ENCODE peak calls at places on chromosome 11, in nine cellular contexts. One of them, this sample, is unnamed.
A peak's percentile ranks its signal among the peaks of the same experiment; 100 is the strongest.

GRCh38 chr11:29300441-29300840 is 716.4 kb downstream of the KCNA4 start:
- DNase-seq in ACHN: no peak
- DNase-seq in stimulated activated CD4-positive, alpha-beta T cell treated with anti-CD3 and anti-CD28 coated beads, Interleukin-4, amount 100 ng/mL, for 1 hour: no peak
- DNase-seq in AG09309: no peak
- DNase-seq in mucosa of gallbladder: no peak
- DNase-seq in NCI-H2081: no peak
- DNase-seq in anterior cingulate cortex: no peak
- DNase-seq in fibroblast of mammary gland: peak; percentile 74
- DNase-seq in NCI-H1092 treated with DMSO at 0.1 percent for 48 hours: no peak
- DNase-seq in this sample: peak; percentile 80

GRCh38 chr11:113447621-113448310 is 27.4 kb downstream of the DRD2 start:
- DNase-seq in AG09309: peak; percentile 42
- DNase-seq in ACHN: no peak
- DNase-seq in fibroblast of mammary gland: peak; percentile 23
- DNase-seq in NCI-H2081: peak; percentile 7
- DNase-seq in mucosa of gallbladder: no peak
- DNase-seq in NCI-H1092 treated with DMSO at 0.1 percent for 48 hours: no peak
- DNase-seq in stimulated activated CD4-positive, alpha-beta T cell treated with anti-CD3 and anti-CD28 coated beads, Interleukin-4, amount 100 ng/mL, for 1 hour: no peak
- DNase-seq in anterior cingulate cortex: no peak
- DNase-seq in this sample: no peak

GRCh38 chr11:100739636-100740035 is 52.5 kb downstream of the ARHGAP42 start:
- DNase-seq in NCI-H1092 treated with DMSO at 0.1 percent for 48 hours: peak; percentile 10
- DNase-seq in fibroblast of mammary gland: peak; percentile 85
- DNase-seq in AG09309: peak; percentile 61
- DNase-seq in NCI-H2081: no peak
- DNase-seq in mucosa of gallbladder: peak; percentile 27
- DNase-seq in anterior cingulate cortex: no peak
- DNase-seq in stimulated activated CD4-positive, alpha-beta T cell treated with anti-CD3 and anti-CD28 coated beads, Interleukin-4, amount 100 ng/mL, for 1 hour: no peak
- DNase-seq in ACHN: peak; percentile 7
- DNase-seq in this sample: peak; percentile 84

GRCh38 chr11:133382217-133382746 is 150.0 kb downstream of the OPCML start:
- DNase-seq in stimulated activated CD4-positive, alpha-beta T cell treated with anti-CD3 and anti-CD28 coated beads, Interleukin-4, amount 100 ng/mL, for 1 hour: no peak
- DNase-seq in anterior cingulate cortex: no peak
- DNase-seq in NCI-H1092 treated with DMSO at 0.1 percent for 48 hours: peak; percentile 13
- DNase-seq in ACHN: no peak
- DNase-seq in AG09309: no peak
- DNase-seq in NCI-H2081: no peak
- DNase-seq in mucosa of gallbladder: no peak
- DNase-seq in fibroblast of mammary gland: no peak
- DNase-seq in this sample: no peak

GRCh38 chr11:112227471-112227870 is 1.2 kb downstream of the PTS start:
- DNase-seq in anterior cingulate cortex: no peak
- DNase-seq in NCI-H2081: no peak
- DNase-seq in stimulated activated CD4-positive, alpha-beta T cell treated with anti-CD3 and anti-CD28 coated beads, Interleukin-4, amount 100 ng/mL, for 1 hour: no peak
- DNase-seq in AG09309: no peak
- DNase-seq in ACHN: no peak
- DNase-seq in fibroblast of mammary gland: peak; percentile 8
- DNase-seq in mucosa of gallbladder: no peak
- DNase-seq in NCI-H1092 treated with DMSO at 0.1 percent for 48 hours: no peak
- DNase-seq in this sample: no peak

GRCh38 chr11:47591764-47592163 is 2.4 kb downstream of the C1QTNF4 start:
- DNase-seq in mucosa of gallbladder: no peak
- DNase-seq in stimulated activated CD4-positive, alpha-beta T cell treated with anti-CD3 and anti-CD28 coated beads, Interleukin-4, amount 100 ng/mL, for 1 hour: no peak
- DNase-seq in NCI-H2081: no peak
- DNase-seq in ACHN: no peak
- DNase-seq in fibroblast of mammary gland: no peak
- DNase-seq in anterior cingulate cortex: no peak
- DNase-seq in AG09309: no peak
- DNase-seq in NCI-H1092 treated with DMSO at 0.1 percent for 48 hours: no peak
- DNase-seq in this sample: no peak

GRCh38 chr11:123509737-123510578 is 79.9 kb downstream of the GRAMD1B start:
- DNase-seq in fibroblast of mammary gland: peak; percentile 53
- DNase-seq in anterior cingulate cortex: peak; percentile 60
- DNase-seq in mucosa of gallbladder: no peak
- DNase-seq in stimulated activated CD4-positive, alpha-beta T cell treated with anti-CD3 and anti-CD28 coated beads, Interleukin-4, amount 100 ng/mL, for 1 hour: no peak
- DNase-seq in NCI-H1092 treated with DMSO at 0.1 percent for 48 hours: no peak
- DNase-seq in NCI-H2081: peak; percentile 81
- DNase-seq in ACHN: peak; percentile 84
- DNase-seq in AG09309: no peak
- DNase-seq in this sample: no peak

GRCh38 chr11:10844364-10844763 is 13.5 kb downstream of the ZBED5 start:
- DNase-seq in NCI-H1092 treated with DMSO at 0.1 percent for 48 hours: no peak
- DNase-seq in AG09309: no peak
- DNase-seq in ACHN: no peak
- DNase-seq in NCI-H2081: no peak
- DNase-seq in stimulated activated CD4-positive, alpha-beta T cell treated with anti-CD3 and anti-CD28 coated beads, Interleukin-4, amount 100 ng/mL, for 1 hour: no peak
- DNase-seq in mucosa of gallbladder: no peak
- DNase-seq in anterior cingulate cortex: no peak
- DNase-seq in fibroblast of mammary gland: no peak
- DNase-seq in this sample: no peak

GRCh38 chr11:128948583-128948982 is 5.9 kb upstream of the TP53AIP1 start:
- DNase-seq in stimulated activated CD4-positive, alpha-beta T cell treated with anti-CD3 and anti-CD28 coated beads, Interleukin-4, amount 100 ng/mL, for 1 hour: no peak
- DNase-seq in AG09309: no peak
- DNase-seq in NCI-H2081: no peak
- DNase-seq in NCI-H1092 treated with DMSO at 0.1 percent for 48 hours: peak; percentile 24
- DNase-seq in fibroblast of mammary gland: no peak
- DNase-seq in anterior cingulate cortex: no peak
- DNase-seq in mucosa of gallbladder: no peak
- DNase-seq in ACHN: no peak
- DNase-seq in this sample: no peak

GRCh38 chr11:774873-775592 is 2.3 kb downstream of the GATD1 start:
- DNase-seq in fibroblast of mammary gland: peak; percentile 61
- DNase-seq in NCI-H1092 treated with DMSO at 0.1 percent for 48 hours: no peak
- DNase-seq in NCI-H2081: no peak
- DNase-seq in anterior cingulate cortex: no peak
- DNase-seq in ACHN: no peak
- DNase-seq in mucosa of gallbladder: no peak
- DNase-seq in stimulated activated CD4-positive, alpha-beta T cell treated with anti-CD3 and anti-CD28 coated beads, Interleukin-4, amount 100 ng/mL, for 1 hour: no peak
- DNase-seq in AG09309: no peak
- DNase-seq in this sample: no peak

GRCh38 chr11:69151811-69152210 is 3.9 kb upstream of the SMIM38 start:
- DNase-seq in AG09309: no peak
- DNase-seq in NCI-H1092 treated with DMSO at 0.1 percent for 48 hours: no peak
- DNase-seq in fibroblast of mammary gland: no peak
- DNase-seq in ACHN: no peak
- DNase-seq in anterior cingulate cortex: no peak
- DNase-seq in NCI-H2081: no peak
- DNase-seq in mucosa of gallbladder: no peak
- DNase-seq in stimulated activated CD4-positive, alpha-beta T cell treated with anti-CD3 and anti-CD28 coated beads, Interleukin-4, amount 100 ng/mL, for 1 hour: no peak
- DNase-seq in this sample: no peak

GRCh38 chr11:93054881-93055280 is 85.4 kb downstream of the MTNR1B start:
- DNase-seq in fibroblast of mammary gland: peak; percentile 98
- DNase-seq in AG09309: peak; percentile 86
- DNase-seq in mucosa of gallbladder: no peak
- DNase-seq in NCI-H2081: no peak
- DNase-seq in NCI-H1092 treated with DMSO at 0.1 percent for 48 hours: no peak
- DNase-seq in anterior cingulate cortex: no peak
- DNase-seq in ACHN: peak; percentile 77
- DNase-seq in stimulated activated CD4-positive, alpha-beta T cell treated with anti-CD3 and anti-CD28 coated beads, Interleukin-4, amount 100 ng/mL, for 1 hour: no peak
- DNase-seq in this sample: peak; percentile 86

GRCh38 chr11:134098566-134099184 is 29.8 kb downstream of the JAM3 start:
- DNase-seq in anterior cingulate cortex: no peak
- DNase-seq in mucosa of gallbladder: no peak
- DNase-seq in NCI-H1092 treated with DMSO at 0.1 percent for 48 hours: peak; percentile 18
- DNase-seq in ACHN: peak; percentile 13
- DNase-seq in NCI-H2081: peak; percentile 53
- DNase-seq in stimulated activated CD4-positive, alpha-beta T cell treated with anti-CD3 and anti-CD28 coated beads, Interleukin-4, amount 100 ng/mL, for 1 hour: no peak
- DNase-seq in fibroblast of mammary gland: no peak
- DNase-seq in AG09309: no peak
- DNase-seq in this sample: no peak

GRCh38 chr11:29166306-29166705 is 850.5 kb downstream of the KCNA4 start:
- DNase-seq in stimulated activated CD4-positive, alpha-beta T cell treated with anti-CD3 and anti-CD28 coated beads, Interleukin-4, amount 100 ng/mL, for 1 hour: no peak
- DNase-seq in NCI-H2081: no peak
- DNase-seq in fibroblast of mammary gland: no peak
- DNase-seq in anterior cingulate cortex: no peak
- DNase-seq in mucosa of gallbladder: no peak
- DNase-seq in NCI-H1092 treated with DMSO at 0.1 percent for 48 hours: no peak
- DNase-seq in ACHN: no peak
- DNase-seq in AG09309: no peak
- DNase-seq in this sample: no peak

GRCh38 chr11:82557274-82557673 is 176.4 kb downstream of the FAM181B start:
- DNase-seq in mucosa of gallbladder: no peak
- DNase-seq in NCI-H1092 treated with DMSO at 0.1 percent for 48 hours: no peak
- DNase-seq in NCI-H2081: peak; percentile 30
- DNase-seq in fibroblast of mammary gland: no peak
- DNase-seq in AG09309: no peak
- DNase-seq in ACHN: no peak
- DNase-seq in anterior cingulate cortex: no peak
- DNase-seq in stimulated activated CD4-positive, alpha-beta T cell treated with anti-CD3 and anti-CD28 coated beads, Interleukin-4, amount 100 ng/mL, for 1 hour: no peak
- DNase-seq in this sample: no peak

GRCh38 chr11:2777871-2778629 is 78.3 kb upstream of the KCNQ1OT1 start:
- DNase-seq in AG09309: no peak
- DNase-seq in mucosa of gallbladder: peak; percentile 10
- DNase-seq in NCI-H2081: no peak
- DNase-seq in ACHN: no peak
- DNase-seq in stimulated activated CD4-positive, alpha-beta T cell treated with anti-CD3 and anti-CD28 coated beads, Interleukin-4, amount 100 ng/mL, for 1 hour: no peak
- DNase-seq in fibroblast of mammary gland: no peak
- DNase-seq in anterior cingulate cortex: no peak
- DNase-seq in NCI-H1092 treated with DMSO at 0.1 percent for 48 hours: peak; percentile 73
- DNase-seq in this sample: no peak

GRCh38 chr11:78851883-78852586 is 277.4 kb upstream of the NARS2 start:
- DNase-seq in ACHN: no peak
- DNase-seq in mucosa of gallbladder: no peak
- DNase-seq in AG09309: no peak
- DNase-seq in NCI-H2081: peak; percentile 40
- DNase-seq in fibroblast of mammary gland: no peak
- DNase-seq in NCI-H1092 treated with DMSO at 0.1 percent for 48 hours: no peak
- DNase-seq in stimulated activated CD4-positive, alpha-beta T cell treated with anti-CD3 and anti-CD28 coated beads, Interleukin-4, amount 100 ng/mL, for 1 hour: no peak
- DNase-seq in anterior cingulate cortex: no peak
- DNase-seq in this sample: no peak

GRCh38 chr11:111727431-111727830 is 38.8 kb downstream of the PPP2R1B start:
- DNase-seq in NCI-H1092 treated with DMSO at 0.1 percent for 48 hours: no peak
- DNase-seq in stimulated activated CD4-positive, alpha-beta T cell treated with anti-CD3 and anti-CD28 coated beads, Interleukin-4, amount 100 ng/mL, for 1 hour: no peak
- DNase-seq in ACHN: no peak
- DNase-seq in fibroblast of mammary gland: no peak
- DNase-seq in NCI-H2081: no peak
- DNase-seq in anterior cingulate cortex: no peak
- DNase-seq in mucosa of gallbladder: no peak
- DNase-seq in AG09309: no peak
- DNase-seq in this sample: no peak